ENCODE peak calls at places on chromosomes 5 and 9, in nine cellular contexts. One of them, this sample, is unnamed.

GRCh38 chr5:16926417-16926816 is 9.7 kb downstream of the MYO10 start:
- DNase-seq in AML-193: no peak
- DNase-seq in RWPE1: no peak
- DNase-seq in glutamatergic neuron: no peak
- DNase-seq in sciatic nerve: no peak
- DNase-seq in NCI-H1417 treated with DMSO at 0.1 percent for 48 hours: no peak
- DNase-seq in left ventricle myocardium inferior: no peak
- DNase-seq in naive thymus-derived CD4-positive, alpha-beta T cell: no peak
- DNase-seq in A549: no peak
- DNase-seq in this sample: no peak

GRCh38 chr5:30808996-30809395 is 384.5 kb upstream of the CDH6 start:
- DNase-seq in AML-193: no peak
- DNase-seq in RWPE1: no peak
- DNase-seq in glutamatergic neuron: no peak
- DNase-seq in sciatic nerve: no peak
- DNase-seq in NCI-H1417 treated with DMSO at 0.1 percent for 48 hours: no peak
- DNase-seq in left ventricle myocardium inferior: no peak
- DNase-seq in naive thymus-derived CD4-positive, alpha-beta T cell: no peak
- DNase-seq in A549: no peak
- DNase-seq in this sample: no peak

GRCh38 chr9:115195889-115196288 is 77.9 kb upstream of the TNC start:
- DNase-seq in AML-193: no peak
- DNase-seq in RWPE1: no peak
- DNase-seq in glutamatergic neuron: no peak
- DNase-seq in sciatic nerve: no peak
- DNase-seq in NCI-H1417 treated with DMSO at 0.1 percent for 48 hours: no peak
- DNase-seq in left ventricle myocardium inferior: no peak
- DNase-seq in naive thymus-derived CD4-positive, alpha-beta T cell: no peak
- DNase-seq in A549: no peak
- DNase-seq in this sample: no peak

GRCh38 chr5:138455191-138455930 is 9.9 kb upstream of the EGR1 start:
- DNase-seq in AML-193: no peak
- DNase-seq in RWPE1: no peak
- DNase-seq in glutamatergic neuron: no peak
- DNase-seq in sciatic nerve: peak; percentile 19
- DNase-seq in NCI-H1417 treated with DMSO at 0.1 percent for 48 hours: no peak
- DNase-seq in left ventricle myocardium inferior: no peak
- DNase-seq in naive thymus-derived CD4-positive, alpha-beta T cell: no peak
- DNase-seq in A549: no peak
- DNase-seq in this sample: no peak

GRCh38 chr5:31366941-31367340 is 165.0 kb downstream of the DROSHA start:
- DNase-seq in AML-193: no peak
- DNase-seq in RWPE1: no peak
- DNase-seq in glutamatergic neuron: no peak
- DNase-seq in sciatic nerve: no peak
- DNase-seq in NCI-H1417 treated with DMSO at 0.1 percent for 48 hours: no peak
- DNase-seq in left ventricle myocardium inferior: no peak
- DNase-seq in naive thymus-derived CD4-positive, alpha-beta T cell: no peak
- DNase-seq in A549: no peak
- DNase-seq in this sample: no peak

GRCh38 chr9:30039712-30040111 is 2344.7 kb upstream of the ACO1 start:
- DNase-seq in AML-193: no peak
- DNase-seq in RWPE1: no peak
- DNase-seq in glutamatergic neuron: no peak
- DNase-seq in sciatic nerve: no peak
- DNase-seq in NCI-H1417 treated with DMSO at 0.1 percent for 48 hours: no peak
- DNase-seq in left ventricle myocardium inferior: no peak
- DNase-seq in naive thymus-derived CD4-positive, alpha-beta T cell: no peak
- DNase-seq in A549: no peak
- DNase-seq in this sample: no peak

GRCh38 chr5:151905639-151906038 is 19.0 kb downstream of the GLRA1 start:
- DNase-seq in AML-193: no peak
- DNase-seq in RWPE1: no peak
- DNase-seq in glutamatergic neuron: no peak
- DNase-seq in sciatic nerve: no peak
- DNase-seq in NCI-H1417 treated with DMSO at 0.1 percent for 48 hours: no peak
- DNase-seq in left ventricle myocardium inferior: no peak
- DNase-seq in naive thymus-derived CD4-positive, alpha-beta T cell: no peak
- DNase-seq in A549: no peak
- DNase-seq in this sample: no peak

GRCh38 chr5:172235132-172235780 is 41.3 kb downstream of the EFCAB9 start:
- DNase-seq in AML-193: peak; percentile 42
- DNase-seq in RWPE1: no peak
- DNase-seq in glutamatergic neuron: no peak
- DNase-seq in sciatic nerve: no peak
- DNase-seq in NCI-H1417 treated with DMSO at 0.1 percent for 48 hours: no peak
- DNase-seq in left ventricle myocardium inferior: no peak
- DNase-seq in naive thymus-derived CD4-positive, alpha-beta T cell: no peak
- DNase-seq in A549: peak; percentile 9
- DNase-seq in this sample: no peak

GRCh38 chr5:68949256-68949655 is 144.6 kb upstream of the SLC30A5 start:
- DNase-seq in AML-193: no peak
- DNase-seq in RWPE1: no peak
- DNase-seq in glutamatergic neuron: no peak
- DNase-seq in sciatic nerve: no peak
- DNase-seq in NCI-H1417 treated with DMSO at 0.1 percent for 48 hours: no peak
- DNase-seq in left ventricle myocardium inferior: no peak
- DNase-seq in naive thymus-derived CD4-positive, alpha-beta T cell: no peak
- DNase-seq in A549: no peak
- DNase-seq in this sample: no peak

GRCh38 chr5:118968406-118968911 is 19.9 kb downstream of the DTWD2 start:
- DNase-seq in AML-193: no peak
- DNase-seq in RWPE1: no peak
- DNase-seq in glutamatergic neuron: no peak
- DNase-seq in sciatic nerve: no peak
- DNase-seq in NCI-H1417 treated with DMSO at 0.1 percent for 48 hours: no peak
- DNase-seq in left ventricle myocardium inferior: no peak
- DNase-seq in naive thymus-derived CD4-positive, alpha-beta T cell: no peak
- DNase-seq in A549: no peak
- DNase-seq in this sample: no peak

GRCh38 chr9:129458155-129458661 is 162.7 kb downstream of the C9orf50 start:
- DNase-seq in AML-193: no peak
- DNase-seq in RWPE1: no peak
- DNase-seq in glutamatergic neuron: no peak
- DNase-seq in sciatic nerve: no peak
- DNase-seq in NCI-H1417 treated with DMSO at 0.1 percent for 48 hours: no peak
- DNase-seq in left ventricle myocardium inferior: no peak
- DNase-seq in naive thymus-derived CD4-positive, alpha-beta T cell: peak; percentile 48
- DNase-seq in A549: no peak
- DNase-seq in this sample: no peak

GRCh38 chr5:167105951-167106350 is 1185.5 kb upstream of the WWC1 start:
- DNase-seq in AML-193: no peak
- DNase-seq in RWPE1: no peak
- DNase-seq in glutamatergic neuron: no peak
- DNase-seq in sciatic nerve: no peak
- DNase-seq in NCI-H1417 treated with DMSO at 0.1 percent for 48 hours: no peak
- DNase-seq in left ventricle myocardium inferior: no peak
- DNase-seq in naive thymus-derived CD4-positive, alpha-beta T cell: no peak
- DNase-seq in A549: no peak
- DNase-seq in this sample: no peak

GRCh38 chr5:144088211-144088965 is 82.1 kb downstream of the YIPF5 start:
- DNase-seq in AML-193: no peak
- DNase-seq in RWPE1: no peak
- DNase-seq in glutamatergic neuron: no peak
- DNase-seq in sciatic nerve: no peak
- DNase-seq in NCI-H1417 treated with DMSO at 0.1 percent for 48 hours: no peak
- DNase-seq in left ventricle myocardium inferior: no peak
- DNase-seq in naive thymus-derived CD4-positive, alpha-beta T cell: no peak
- DNase-seq in A549: no peak
- DNase-seq in this sample: no peak

GRCh38 chr5:173839117-173839713 is 48.9 kb upstream of the CPEB4 start:
- DNase-seq in AML-193: no peak
- DNase-seq in RWPE1: no peak
- DNase-seq in glutamatergic neuron: no peak
- DNase-seq in sciatic nerve: no peak
- DNase-seq in NCI-H1417 treated with DMSO at 0.1 percent for 48 hours: no peak
- DNase-seq in left ventricle myocardium inferior: no peak
- DNase-seq in naive thymus-derived CD4-positive, alpha-beta T cell: no peak
- DNase-seq in A549: no peak
- DNase-seq in this sample: peak; percentile 93

GRCh38 chr5:154467655-154468354 is 10.2 kb downstream of the HAND1 start:
- DNase-seq in AML-193: peak; percentile 36
- DNase-seq in RWPE1: peak; percentile 94
- DNase-seq in glutamatergic neuron: peak; percentile 93
- DNase-seq in sciatic nerve: peak; percentile 89
- DNase-seq in NCI-H1417 treated with DMSO at 0.1 percent for 48 hours: peak; percentile 15
- DNase-seq in left ventricle myocardium inferior: peak; percentile 76
- DNase-seq in naive thymus-derived CD4-positive, alpha-beta T cell: peak; percentile 57
- DNase-seq in A549: peak; percentile 94
- DNase-seq in this sample: peak; percentile 88

GRCh38 chr5:142156839-142157463 is 48.4 kb downstream of the NDFIP1 start:
- DNase-seq in AML-193: no peak
- DNase-seq in RWPE1: no peak
- DNase-seq in glutamatergic neuron: no peak
- DNase-seq in sciatic nerve: no peak
- DNase-seq in NCI-H1417 treated with DMSO at 0.1 percent for 48 hours: no peak
- DNase-seq in left ventricle myocardium inferior: no peak
- DNase-seq in naive thymus-derived CD4-positive, alpha-beta T cell: no peak
- DNase-seq in A549: no peak
- DNase-seq in this sample: no peak

GRCh38 chr9:131671150-131671549 is 68.7 kb downstream of the RAPGEF1 start:
- DNase-seq in AML-193: no peak
- DNase-seq in RWPE1: no peak
- DNase-seq in glutamatergic neuron: no peak
- DNase-seq in sciatic nerve: no peak
- DNase-seq in NCI-H1417 treated with DMSO at 0.1 percent for 48 hours: no peak
- DNase-seq in left ventricle myocardium inferior: no peak
- DNase-seq in naive thymus-derived CD4-positive, alpha-beta T cell: no peak
- DNase-seq in A549: no peak
- DNase-seq in this sample: no peak

GRCh38 chr5:172635038-172635437 is 6.0 kb upstream of the NEURL1B start:
- DNase-seq in AML-193: no peak
- DNase-seq in RWPE1: no peak
- DNase-seq in glutamatergic neuron: no peak
- DNase-seq in sciatic nerve: peak; percentile 23
- DNase-seq in NCI-H1417 treated with DMSO at 0.1 percent for 48 hours: no peak
- DNase-seq in left ventricle myocardium inferior: no peak
- DNase-seq in naive thymus-derived CD4-positive, alpha-beta T cell: no peak
- DNase-seq in A549: no peak
- DNase-seq in this sample: no peak

GRCh38 chr5:142316681-142317080 is 8.1 kb downstream of the SPRY4 start:
- DNase-seq in AML-193: no peak
- DNase-seq in RWPE1: no peak
- DNase-seq in glutamatergic neuron: no peak
- DNase-seq in sciatic nerve: no peak
- DNase-seq in NCI-H1417 treated with DMSO at 0.1 percent for 48 hours: no peak
- DNase-seq in left ventricle myocardium inferior: no peak
- DNase-seq in naive thymus-derived CD4-positive, alpha-beta T cell: no peak
- DNase-seq in A549: no peak
- DNase-seq in this sample: no peak

GRCh38 chr5:14628346-14628745 is 36.2 kb upstream of the OTULIN start:
- DNase-seq in AML-193: peak; percentile 20
- DNase-seq in RWPE1: peak; percentile 48
- DNase-seq in glutamatergic neuron: no peak
- DNase-seq in sciatic nerve: peak; percentile 65
- DNase-seq in NCI-H1417 treated with DMSO at 0.1 percent for 48 hours: no peak
- DNase-seq in left ventricle myocardium inferior: no peak
- DNase-seq in naive thymus-derived CD4-positive, alpha-beta T cell: peak; percentile 43
- DNase-seq in A549: peak; percentile 20
- DNase-seq in this sample: peak; percentile 57